ENCODE peak calls at places on chromosome 2, in five cellular contexts. G, L, T, I and W are unnamed samples.

GRCh38 chr2:33839791-33840190 is 240.7 kb upstream of the FAM98A start:
- DNase-seq in G (no peak), L (no peak), I (no peak), T (no peak), W (no peak)

GRCh38 chr2:215028231-215028630 is 110.2 kb downstream of the ABCA12 start:
- DNase-seq in I (no peak), G (no peak), L (no peak), T (no peak), W (no peak)

GRCh38 chr2:134718095-134718955 is 475 bp downstream of the TMEM163 start:
- DNase-seq in I (no peak), G (peak), L (peak), T (peak), W (no peak)

GRCh38 chr2:38076710-38077430 is 919 bp upstream of the CYP1B1 start:
- DNase-seq in T (peak), G (peak), I (peak), L (peak), W (peak)

GRCh38 chr2:60472663-60473289 is 80.7 kb downstream of the BCL11A start:
- DNase-seq in I (no peak), L (no peak), G (no peak), T (no peak), W (no peak)

GRCh38 chr2:207854484-207855386 is 85.0 kb upstream of the FZD5 start:
- DNase-seq in G (no peak), I (no peak), T (no peak), L (no peak), W (no peak)

GRCh38 chr2:42659601-42660000 is 91.2 kb downstream of the MTA3 start:
- DNase-seq in I (no peak), T (no peak), L (no peak), G (no peak), W (no peak)

GRCh38 chr2:63486861-63487290 is 101.4 kb downstream of the WDPCP start:
- DNase-seq in I (no peak), G (no peak), T (no peak), L (no peak), W (no peak)

GRCh38 chr2:120443946-120444345 is 98.0 kb downstream of the INHBB start:
- DNase-seq in I (no peak), L (no peak), G (no peak), T (no peak), W (no peak)
- TF ChIP-seq POLR2AphosphoS5 in I (no peak), L (no peak), G (no peak), T (no peak), W (no peak)

GRCh38 chr2:238722181-238722580 is 125.7 kb upstream of the TWIST2 start:
- DNase-seq in L (no peak), G (no peak), I (no peak), T (no peak), W (no peak)

GRCh38 chr2:238726670-238727584 is 121.0 kb upstream of the TWIST2 start:
- DNase-seq in T (no peak), L (no peak), G (no peak), I (no peak), W (no peak)

GRCh38 chr2:238725298-238725697 is 122.6 kb upstream of the TWIST2 start:
- DNase-seq in T (no peak), L (no peak), G (no peak), I (no peak), W (no peak)

GRCh38 chr2:238722883-238723282 is 125.0 kb upstream of the TWIST2 start:
- DNase-seq in I (no peak), G (no peak), T (no peak), L (no peak), W (no peak)

GRCh38 chr2:238724728-238725127 is 123.2 kb upstream of the TWIST2 start:
- DNase-seq in G (no peak), T (no peak), L (no peak), I (no peak), W (no peak)
- TF ChIP-seq POLR2AphosphoS5 in G (no peak), T (no peak), L (no peak), I (peak), W (no peak)

DNA sequence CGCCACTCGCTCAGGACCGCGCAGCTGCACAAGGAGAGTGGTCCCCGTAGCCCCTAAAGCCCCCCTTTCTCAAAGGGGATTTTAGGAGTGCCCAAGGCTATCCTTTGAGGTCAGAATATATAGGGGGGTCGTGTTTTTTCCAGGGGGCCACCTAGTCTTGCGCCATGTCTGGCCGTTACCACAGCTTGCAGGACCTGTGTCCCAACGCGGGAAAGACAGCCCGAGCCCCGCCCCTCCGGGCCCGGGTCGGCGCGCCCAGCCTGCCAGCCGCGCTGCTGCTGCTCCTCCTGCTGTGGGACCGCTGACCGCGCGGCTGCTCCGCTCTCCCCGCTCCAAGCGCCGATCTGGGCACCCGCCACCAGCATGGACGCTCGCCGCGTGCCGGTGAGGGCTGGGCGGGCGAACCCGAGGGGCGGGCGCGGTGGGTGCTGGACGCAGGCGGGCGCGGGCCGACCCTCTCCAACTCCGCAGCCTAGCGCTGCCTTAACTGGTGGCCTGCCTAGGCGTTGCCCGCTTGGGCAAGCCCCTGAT is at the start of gene CDCA7:
- DNase-seq in L (peak), G (peak), T (peak), I (peak), W (peak)
- TF ChIP-seq POLR2AphosphoS5 in L (no peak), G (no peak), T (peak), I (no peak), W (no peak)

GRCh38 chr2:86020984-86021383 is 84.7 kb downstream of the POLR1A start:
- DNase-seq in I (peak), G (no peak), L (no peak), T (no peak), W (peak)
- TF ChIP-seq POLR2AphosphoS5 in I (no peak), G (no peak), L (no peak), T (no peak), W (no peak)

DNA sequence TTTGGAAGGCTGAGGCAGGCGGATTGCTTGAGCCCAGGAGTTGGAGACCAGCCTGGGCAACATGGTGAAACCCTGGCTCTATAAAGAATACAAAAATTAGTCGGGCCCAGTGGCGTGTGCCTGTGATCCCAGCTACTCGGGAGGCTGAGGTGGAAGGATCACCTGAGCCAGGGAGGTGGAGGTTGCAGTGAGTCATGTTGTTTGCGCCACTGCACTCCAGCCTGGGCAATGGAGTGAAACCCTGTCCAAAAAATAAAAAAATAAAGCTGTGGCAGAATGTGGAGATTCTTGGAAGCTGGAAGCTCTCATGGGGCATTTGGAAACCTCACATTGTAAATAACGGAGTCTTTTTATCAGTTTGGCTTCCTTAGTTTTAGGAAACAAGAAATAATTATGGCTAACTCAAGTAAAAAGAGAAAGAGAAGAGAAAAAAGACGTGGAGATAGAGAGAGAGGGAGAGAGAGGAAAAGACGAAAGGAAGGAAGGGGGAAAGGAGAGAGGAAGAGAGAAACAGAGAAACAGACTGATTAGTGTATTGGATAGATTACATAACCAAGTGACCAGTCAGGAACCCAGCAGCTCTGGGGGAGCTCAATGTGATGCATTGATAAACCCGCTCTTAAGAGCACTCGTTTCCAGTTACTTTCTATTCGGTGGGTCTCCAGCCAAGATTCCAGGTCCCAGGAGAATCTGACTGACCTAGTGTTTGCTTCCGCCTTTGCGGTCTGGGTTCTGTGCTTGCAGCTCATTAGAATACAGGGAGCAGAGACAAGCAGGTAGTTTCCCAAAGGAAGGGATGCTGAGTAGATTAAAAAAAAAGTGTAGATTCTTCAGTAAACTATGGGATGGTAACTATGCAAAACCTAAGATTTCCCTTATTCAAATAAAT is 1.1 kb upstream of the SPAST start:
- DNase-seq in L (no peak), T (no peak), G (peak), I (peak), W (no peak)
- TF ChIP-seq POLR2AphosphoS5 in L (no peak), T (no peak), G (no peak), I (no peak), W (no peak)

GRCh38 chr2:178227187-178227586 is 32.9 kb downstream of the OSBPL6 start:
- DNase-seq in L (no peak), G (no peak), T (no peak), I (no peak), W (no peak)
- TF ChIP-seq POLR2AphosphoS5 in L (no peak), G (no peak), T (no peak), I (no peak), W (no peak)

GRCh38 chr2:67840460-67841068 is 222.2 kb downstream of the C1D start:
- DNase-seq in G (peak), L (peak), I (peak), T (peak), W (no peak)
- TF ChIP-seq POLR2AphosphoS5 in G (peak), L (no peak), I (peak), T (no peak), W (no peak)